ENCODE peak calls at places on chromosomes 12 and 14, in nine cellular contexts. F, Y, W, A, B, N, S, V and I are unnamed samples.

GRCh38 chr14:52834440-52834842 is 43.0 kb upstream of the GNPNAT1 start:
- DNase-seq in F (no peak), Y (no peak), W (no peak), A (no peak), B (peak), N (no peak), S (no peak), V (no peak), I (peak)

GRCh38 chr12:122057007-122057735 is 21.4 kb upstream of the MLXIP start:
- DNase-seq in F (no peak), Y (no peak), W (no peak), A (no peak), B (no peak), N (no peak), S (no peak), V (no peak), I (no peak)

GRCh38 chr12:121451931-121452330 is 52.0 kb downstream of the RNF34 start:
- DNase-seq in F (no peak), Y (no peak), W (no peak), A (no peak), B (no peak), N (no peak), S (no peak), V (no peak), I (no peak)

GRCh38 chr12:88946377-88946997 is 366.2 kb upstream of the KITLG start:
- DNase-seq in F (no peak), Y (no peak), W (peak), A (no peak), B (peak), N (no peak), S (no peak), V (peak), I (peak)

GRCh38 chr14:85301506-85301905 is 228.4 kb upstream of the FLRT2 start:
- DNase-seq in F (no peak), Y (no peak), W (no peak), A (no peak), B (no peak), N (no peak), S (no peak), V (no peak), I (no peak)

GRCh38 chr12:68036642-68037041 is 47.4 kb downstream of the IFNG-AS1 start:
- DNase-seq in F (no peak), Y (no peak), W (no peak), A (no peak), B (no peak), N (no peak), S (no peak), V (no peak), I (no peak)

GRCh38 chr14:22071001-22071400 is 397.4 kb upstream of the OR4E1 start:
- DNase-seq in F (peak), Y (no peak), W (no peak), A (no peak), B (no peak), N (peak), S (no peak), V (no peak), I (no peak)

GRCh38 chr14:35068238-35069012 is 22.4 kb downstream of the FAM177A1 start:
- DNase-seq in F (no peak), Y (no peak), W (no peak), A (no peak), B (peak), N (no peak), S (no peak), V (no peak), I (no peak)

GRCh38 chr12:132218915-132219314 is 74.7 kb downstream of the NOC4L start:
- DNase-seq in F (peak), Y (no peak), W (no peak), A (no peak), B (peak), N (peak), S (peak), V (no peak), I (no peak)

GRCh38 chr12:128800606-128801005 is 23.2 kb downstream of the SLC15A4 start:
- DNase-seq in F (no peak), Y (peak), W (no peak), A (no peak), B (no peak), N (no peak), S (no peak), V (no peak), I (no peak)

GRCh38 chr12:58529897-58530296 is 390.4 kb downstream of the LRIG3 start:
- DNase-seq in F (no peak), Y (no peak), W (no peak), A (no peak), B (peak), N (no peak), S (no peak), V (no peak), I (peak)

GRCh38 chr14:61326847-61327246 is 5.5 kb downstream of the PRKCH start:
- DNase-seq in F (no peak), Y (peak), W (no peak), A (no peak), B (peak), N (no peak), S (no peak), V (peak), I (peak)